ENCODE peak calls at places on chromosomes 5 and 9, in four cellular contexts. One of them, this sample, is unnamed. For H3K27me3, the result is how much of the 10 kb centered on the place peaks cover.

GRCh38 chr9:36008774-36009300 is 27.9 kb upstream of the RECK start:
- DNase-seq in tibial nerve: peak
- DNase-seq in GM23338: peak
- DNase-seq in CD4-positive, alpha-beta T cell: peak
- DNase-seq in this sample: no peak

GRCh38 chr5:124628721-124629596 is 117.5 kb downstream of the ZNF608 start:
- DNase-seq in CD4-positive, alpha-beta T cell: no peak
- DNase-seq in tibial nerve: peak
- DNase-seq in GM23338: no peak
- DNase-seq in this sample: no peak

GRCh38 chr5:149944666-149945065 is at the start of gene PDE6A:
- DNase-seq in GM23338: no peak
- DNase-seq in tibial nerve: no peak
- DNase-seq in CD4-positive, alpha-beta T cell: no peak
- DNase-seq in this sample: no peak

GRCh38 chr5:64206653-64207052 is 41.0 kb downstream of the RNF180 start:
- DNase-seq in GM23338: peak
- DNase-seq in tibial nerve: no peak
- DNase-seq in CD4-positive, alpha-beta T cell: no peak
- DNase-seq in this sample: no peak

GRCh38 chr5:77767301-77767700 is 8.8 kb downstream of the TBCA start:
- DNase-seq in CD4-positive, alpha-beta T cell: no peak
- DNase-seq in GM23338: no peak
- DNase-seq in tibial nerve: no peak
- DNase-seq in this sample: no peak

GRCh38 chr9:98289811-98290210 is 34.4 kb upstream of the TBC1D2 start:
- DNase-seq in GM23338: no peak
- DNase-seq in tibial nerve: no peak
- DNase-seq in CD4-positive, alpha-beta T cell: no peak
- DNase-seq in this sample: no peak

GRCh38 chr9:38128752-38129270 is 59.8 kb upstream of the SHB start:
- DNase-seq in GM23338: no peak
- DNase-seq in tibial nerve: no peak
- DNase-seq in CD4-positive, alpha-beta T cell: no peak
- DNase-seq in this sample: no peak

GRCh38 chr9:131484051-131484445 is 18.7 kb upstream of the POMT1 start:
- DNase-seq in CD4-positive, alpha-beta T cell: no peak
- DNase-seq in tibial nerve: no peak
- DNase-seq in GM23338: no peak
- DNase-seq in this sample: no peak

GRCh38 chr9:69137311-69137710 is 36.8 kb upstream of the TJP2 start:
- DNase-seq in tibial nerve: no peak
- DNase-seq in GM23338: no peak
- DNase-seq in CD4-positive, alpha-beta T cell: no peak
- DNase-seq in this sample: no peak

GRCh38 chr5:83490203-83490602 is 18.7 kb downstream of the VCAN start:
- DNase-seq in CD4-positive, alpha-beta T cell: no peak
- DNase-seq in tibial nerve: no peak
- DNase-seq in GM23338: no peak
- DNase-seq in this sample: no peak

GRCh38 chr5:83487155-83487554 is 15.6 kb downstream of the VCAN start:
- DNase-seq in CD4-positive, alpha-beta T cell: no peak
- DNase-seq in tibial nerve: no peak
- DNase-seq in GM23338: no peak
- DNase-seq in this sample: no peak

GRCh38 chr5:83485842-83486241 is 14.3 kb downstream of the VCAN start:
- DNase-seq in CD4-positive, alpha-beta T cell: no peak
- DNase-seq in GM23338: no peak
- DNase-seq in tibial nerve: no peak
- DNase-seq in this sample: no peak

GRCh38 chr5:83488271-83488670 is 16.7 kb downstream of the VCAN start:
- DNase-seq in tibial nerve: no peak
- DNase-seq in CD4-positive, alpha-beta T cell: no peak
- DNase-seq in GM23338: peak
- DNase-seq in this sample: no peak

DNA sequence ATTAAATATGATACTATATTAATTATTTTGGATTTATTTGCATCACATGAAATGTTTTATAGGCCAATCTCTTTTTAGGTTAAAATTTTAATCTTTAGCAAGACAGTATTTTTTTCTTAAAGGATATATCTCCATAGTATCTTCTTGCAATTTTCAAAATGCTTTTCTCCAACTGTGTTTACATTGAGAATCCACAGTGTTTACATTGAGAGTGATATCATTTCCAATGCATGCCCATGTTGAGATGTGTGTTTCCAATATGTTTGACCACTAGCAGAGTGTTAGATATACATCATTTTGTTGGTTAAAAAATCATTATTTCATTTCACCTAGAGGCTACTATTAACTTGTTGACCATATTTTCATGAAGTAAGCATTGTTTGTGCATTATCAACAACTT is 17.3 kb downstream of the VCAN start:
- DNase-seq in GM23338: no peak
- DNase-seq in CD4-positive, alpha-beta T cell: no peak
- DNase-seq in tibial nerve: no peak
- DNase-seq in this sample: no peak
- H3K27me3 ChIP-seq in GM23338: under half
- H3K27me3 ChIP-seq in CD4-positive, alpha-beta T cell: under half
- H3K27me3 ChIP-seq in tibial nerve: under half
- H3K27me3 ChIP-seq in this sample: under half

DNA sequence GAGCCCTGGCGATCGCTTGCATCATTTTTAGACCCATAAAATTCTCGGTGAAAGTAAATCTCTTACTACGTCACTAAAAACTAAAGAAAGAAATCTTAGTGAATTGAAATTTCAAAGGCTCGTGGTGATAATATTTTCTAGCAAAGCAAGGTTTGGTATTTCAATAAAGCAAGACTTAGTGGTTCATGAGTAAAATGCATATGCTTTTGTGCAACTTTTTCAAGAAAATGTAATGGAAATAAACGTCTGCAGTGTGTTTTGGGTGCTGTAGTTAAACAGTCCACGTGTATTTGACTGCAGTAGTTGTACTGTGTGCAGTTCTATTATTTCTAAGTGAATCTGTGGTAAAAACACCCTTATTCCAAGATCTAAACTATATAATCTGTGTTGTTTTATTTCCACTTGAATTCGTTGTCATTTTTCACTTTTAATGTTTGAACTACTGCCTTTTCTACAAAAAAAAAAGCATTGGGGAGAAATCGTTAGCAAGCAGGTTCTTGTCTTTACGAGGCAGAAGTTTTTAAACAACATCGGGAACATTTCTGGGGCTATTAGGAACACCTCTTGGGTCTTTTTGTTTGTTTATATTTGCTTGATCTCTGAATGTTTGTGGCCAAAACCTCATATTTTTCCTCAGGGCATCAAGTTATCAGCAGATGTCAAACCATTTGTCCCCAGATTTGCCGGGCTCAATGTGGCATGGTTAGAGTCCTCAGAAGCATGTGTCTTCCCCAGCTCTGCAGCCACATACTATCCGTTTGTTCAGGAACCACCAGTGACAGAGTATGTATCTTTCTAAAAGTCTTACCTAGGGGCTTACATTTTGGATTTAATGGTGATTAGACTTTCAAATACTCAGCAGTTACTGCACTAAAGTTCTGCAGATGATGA is 960 bp downstream of the SECISBP2 start:
- DNase-seq in CD4-positive, alpha-beta T cell: no peak
- DNase-seq in GM23338: no peak
- DNase-seq in tibial nerve: no peak
- DNase-seq in this sample: no peak
- TF ChIP-seq CTCF in CD4-positive, alpha-beta T cell: peak
- TF ChIP-seq CTCF in GM23338: no peak
- TF ChIP-seq CTCF in tibial nerve: no peak
- TF ChIP-seq CTCF in this sample: no peak

GRCh38 chr5:137587952-137588351 is 88.8 kb upstream of the SPOCK1 start:
- DNase-seq in CD4-positive, alpha-beta T cell: no peak
- DNase-seq in tibial nerve: no peak
- DNase-seq in GM23338: no peak
- DNase-seq in this sample: no peak
- H3K27me3 ChIP-seq in CD4-positive, alpha-beta T cell: under half
- H3K27me3 ChIP-seq in tibial nerve: under half
- H3K27me3 ChIP-seq in GM23338: under half
- H3K27me3 ChIP-seq in this sample: under half

DNA sequence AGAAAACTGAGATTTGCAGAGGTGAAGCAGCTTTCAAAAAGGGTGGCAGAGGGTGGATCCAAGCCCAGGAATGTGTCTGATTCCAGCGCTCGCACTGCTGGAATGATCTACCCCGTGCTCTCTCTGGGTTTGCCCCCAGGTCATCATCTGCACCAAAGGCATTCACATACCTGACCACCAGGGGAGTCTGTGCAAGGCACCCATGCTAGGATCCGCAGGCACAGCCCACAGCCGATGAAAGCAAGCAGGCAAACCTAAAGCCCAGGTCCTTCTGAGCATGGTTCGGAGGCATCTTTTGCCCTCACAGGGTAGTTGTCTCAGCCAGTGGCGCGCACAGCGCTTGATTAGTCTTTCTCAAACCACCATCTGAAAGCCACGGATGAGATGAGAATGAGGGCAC is 56.6 kb downstream of the TEK start:
- DNase-seq in CD4-positive, alpha-beta T cell: no peak
- DNase-seq in GM23338: peak
- DNase-seq in tibial nerve: no peak
- DNase-seq in this sample: no peak
- TF ChIP-seq CTCF in CD4-positive, alpha-beta T cell: no peak
- TF ChIP-seq CTCF in GM23338: peak
- TF ChIP-seq CTCF in tibial nerve: no peak
- TF ChIP-seq CTCF in this sample: peak

GRCh38 chr5:93599427-93600146 is 16.6 kb downstream of the NR2F1 start:
- DNase-seq in tibial nerve: no peak
- DNase-seq in GM23338: peak
- DNase-seq in CD4-positive, alpha-beta T cell: no peak
- DNase-seq in this sample: no peak

GRCh38 chr5:93601053-93601429 is 18.0 kb downstream of the NR2F1 start:
- DNase-seq in CD4-positive, alpha-beta T cell: no peak
- DNase-seq in GM23338: no peak
- DNase-seq in tibial nerve: no peak
- DNase-seq in this sample: no peak

GRCh38 chr5:93598141-93598996 is 15.3 kb downstream of the NR2F1 start:
- DNase-seq in CD4-positive, alpha-beta T cell: no peak
- DNase-seq in GM23338: no peak
- DNase-seq in tibial nerve: no peak
- DNase-seq in this sample: no peak

GRCh38 chr5:93600409-93601052 is 17.5 kb downstream of the NR2F1 start:
- DNase-seq in CD4-positive, alpha-beta T cell: no peak
- DNase-seq in GM23338: no peak
- DNase-seq in tibial nerve: no peak
- DNase-seq in this sample: no peak

GRCh38 chr5:93598997-93599371 is 16.0 kb downstream of the NR2F1 start:
- DNase-seq in CD4-positive, alpha-beta T cell: no peak
- DNase-seq in GM23338: no peak
- DNase-seq in tibial nerve: no peak
- DNase-seq in this sample: no peak
- H3K27me3 ChIP-seq in CD4-positive, alpha-beta T cell: half or more
- H3K27me3 ChIP-seq in GM23338: half or more
- H3K27me3 ChIP-seq in tibial nerve: under half
- H3K27me3 ChIP-seq in this sample: under half

This sample was measured in GM06990.